ENCODE peak calls at places on chromosomes 7 and 10, in five cellular contexts. S is neuronal stem cell, V is trophoblast cell, U is GM23248, K is HCT116. H is an unnamed sample.

GRCh38 chr7:70669859-70670258 is 462.1 kb upstream of the GALNT17 start:
- DNase-seq in U (no peak), S (no peak), V (no peak), K (no peak), H (no peak)

GRCh38 chr7:31734456-31734855 is 47.4 kb downstream of the PPP1R17 start:
- DNase-seq in K (no peak), U (peak; percentile 68), S (no peak), V (peak; percentile 60), H (peak; percentile 33)

GRCh38 chr10:101297901-101298451 is 56.0 kb upstream of the BTRC start:
- DNase-seq in K (peak; percentile 64), U (peak; percentile 67), V (peak; percentile 67), S (peak; percentile 74), H (peak; percentile 59)

GRCh38 chr10:91653214-91653875 is 20.5 kb upstream of the PPP1R3C start:
- DNase-seq in V (no peak), U (peak; percentile 87), K (peak; percentile 80), S (no peak), H (no peak)

GRCh38 chr10:31123946-31124345 is 92.3 kb upstream of the ZNF438 start:
- DNase-seq in S (no peak), K (no peak), V (no peak), U (no peak), H (no peak)

GRCh38 chr10:103605359-103606156 is 112.1 kb downstream of the NEURL1 start:
- DNase-seq in V (peak; percentile 83), U (peak; percentile 71), S (no peak), K (peak; percentile 28), H (peak; percentile 71)

GRCh38 chr7:41491752-41492405 is 211.0 kb downstream of the INHBA start:
- DNase-seq in K (no peak), S (no peak), V (no peak), U (no peak), H (no peak)

GRCh38 chr7:91537260-91538152 is 273.3 kb downstream of the FZD1 start:
- DNase-seq in K (no peak), S (no peak), V (no peak), U (no peak), H (no peak)

GRCh38 chr10:132851451-132851850 is 65.5 kb upstream of the NKX6-2 start:
- DNase-seq in K (no peak), V (no peak), U (no peak), S (no peak), H (no peak)

GRCh38 chr7:135177021-135177696 is 6.7 kb upstream of the CYREN start:
- DNase-seq in V (peak; percentile 97), K (no peak), S (no peak), U (no peak), H (no peak)

GRCh38 chr10:3068968-3069737 is 1.8 kb downstream of the PFKP start:
- DNase-seq in K (no peak), S (no peak), U (peak; percentile 42), V (no peak), H (peak; percentile 56)
- H3K9ac ChIP-seq in K (peak overlapping the region; percentile 99), S (peak overlapping the region; percentile 90), U (peak overlapping the region; percentile 81), V (peak overlapping the region; percentile 93), H (peak overlapping the region; percentile 87)

GRCh38 chr10:59063491-59063890 is 113.0 kb upstream of the PHYHIPL start:
- DNase-seq in S (no peak), K (no peak), V (peak; percentile 88), U (no peak), H (no peak)

GRCh38 chr10:59057350-59057749 is 119.1 kb upstream of the PHYHIPL start:
- DNase-seq in V (no peak), K (no peak), S (no peak), U (no peak), H (peak; percentile 31)

GRCh38 chr10:59064759-59065498 is 111.5 kb upstream of the PHYHIPL start:
- DNase-seq in U (no peak), S (no peak), V (no peak), K (no peak), H (no peak)

GRCh38 chr10:59064116-59064707 is 112.2 kb upstream of the PHYHIPL start:
- DNase-seq in V (no peak), S (no peak), K (no peak), U (no peak), H (no peak)

GRCh38 chr10:59060852-59061251 is 115.6 kb upstream of the PHYHIPL start:
- DNase-seq in V (no peak), K (no peak), U (no peak), S (no peak), H (no peak)
- H3K4me3 ChIP-seq in V (no peak overlapping the region), K (no peak overlapping the region), U (no peak overlapping the region), S (no peak overlapping the region), H (no peak overlapping the region)

GRCh38 chr10:14947268-14947667 is 6.6 kb downstream of the DCLRE1C start:
- DNase-seq in U (no peak), V (no peak), K (no peak), S (no peak), H (no peak)
- H3K9ac ChIP-seq in U (no peak overlapping the region), V (no peak overlapping the region), K (no peak overlapping the region), S (no peak overlapping the region), H (no peak overlapping the region)

DNA sequence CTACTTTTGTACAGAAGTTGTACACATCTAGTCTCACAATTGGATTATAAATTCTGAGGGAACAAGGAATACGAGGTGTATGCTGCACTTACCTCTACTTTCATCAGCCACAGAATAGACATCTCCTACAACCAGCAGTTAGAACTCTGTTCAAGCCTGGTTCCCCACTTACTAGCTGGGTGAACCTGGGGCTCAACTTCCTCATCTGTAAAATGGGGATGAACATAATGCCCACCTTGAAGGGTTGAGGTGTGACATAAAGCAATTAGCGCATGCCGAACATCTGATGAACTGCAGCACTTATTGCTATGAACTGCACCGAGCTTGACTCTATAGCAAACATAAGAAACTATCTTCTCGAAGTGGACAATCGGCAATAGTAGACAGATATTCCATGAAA is 25.3 kb downstream of the XPNPEP1 start:
- DNase-seq in V (no peak), S (no peak), U (no peak), K (no peak), H (no peak)
- H3K4me3 ChIP-seq in V (no peak overlapping the region), S (no peak overlapping the region), U (no peak overlapping the region), K (no peak overlapping the region), H (peak overlapping the region; percentile 12)

GRCh38 chr7:100159099-100159623 is 638 bp upstream of the TRAPPC14 start:
- DNase-seq in V (no peak), S (no peak), K (no peak), U (peak; percentile 15), H (peak; percentile 5)
- H3K9ac ChIP-seq in V (peak overlapping the region; percentile 44), S (no peak overlapping the region), K (peak overlapping the region; percentile 84), U (peak overlapping the region; percentile 82), H (peak overlapping the region; percentile 94)

DNA sequence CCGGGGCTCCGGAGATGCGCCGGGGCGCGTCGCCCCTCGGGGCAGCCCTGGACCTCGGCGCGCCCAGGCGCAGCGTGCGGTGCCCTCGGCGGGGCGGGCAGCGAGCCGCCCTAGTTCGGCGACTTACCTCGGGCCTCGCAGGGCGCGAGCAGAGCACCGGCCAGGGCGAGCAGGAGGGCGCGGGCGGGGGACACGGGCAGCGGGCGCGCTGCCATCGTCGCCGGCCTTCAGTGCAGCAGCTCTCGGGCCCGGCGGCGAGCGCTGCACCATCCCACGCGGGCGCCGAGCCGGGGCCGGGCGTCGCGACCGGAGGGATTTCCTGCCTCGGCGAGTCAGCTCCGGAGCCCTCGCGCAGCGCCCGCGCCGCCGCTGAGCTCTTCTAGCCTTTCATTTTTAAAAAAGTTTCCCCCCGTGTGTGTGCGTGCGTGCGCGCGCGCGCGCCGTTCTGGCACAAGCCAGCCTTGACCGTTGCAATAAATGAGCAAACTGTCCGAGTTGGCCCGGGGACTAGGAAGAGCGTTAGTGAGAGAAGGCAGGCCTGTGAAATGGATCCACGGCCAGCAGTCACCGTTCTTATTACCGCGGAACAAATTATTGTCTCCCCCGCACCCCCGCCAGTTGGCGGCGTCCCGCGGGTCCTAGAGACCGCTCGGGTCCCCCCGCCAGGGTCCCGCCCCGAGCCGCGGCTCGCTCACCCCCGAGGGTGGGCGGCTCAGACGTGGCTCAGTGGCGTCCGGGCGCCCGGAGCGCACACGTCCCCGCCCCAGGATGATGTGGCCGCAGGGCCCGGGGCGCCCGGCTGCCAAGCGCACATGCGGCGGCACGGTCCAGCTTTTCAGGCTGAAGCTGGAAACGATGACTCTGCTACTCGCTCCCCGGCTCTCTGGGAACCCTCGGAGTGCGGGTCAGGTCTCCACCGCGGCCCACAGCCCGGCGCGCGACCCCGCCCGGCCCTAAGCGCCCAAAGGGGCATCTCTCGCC is at the start of gene ADAM12:
- DNase-seq in S (peak; percentile 23), V (peak; percentile 96), U (peak; percentile 86), K (no peak), H (peak; percentile 82)
- H3K4me3 ChIP-seq in S (peak within 1 kb of the TSS; percentile 85), V (peak within 1 kb of the TSS; percentile 76), U (peak within 1 kb of the TSS; percentile 88), K (no peak within 1 kb of the TSS), H (peak within 1 kb of the TSS; percentile 90)

GRCh38 chr10:125265579-125265955 is 105.2 kb upstream of the CTBP2 start:
- DNase-seq in V (no peak), K (no peak), S (no peak), U (peak; percentile 51), H (peak; percentile 32)

GRCh38 chr10:125263551-125263950 is 103.2 kb upstream of the CTBP2 start:
- DNase-seq in V (peak; percentile 94), K (peak; percentile 85), U (peak; percentile 56), S (no peak), H (no peak)

GRCh38 chr10:125266541-125266940 is 106.2 kb upstream of the CTBP2 start:
- DNase-seq in S (no peak), V (no peak), K (no peak), U (no peak), H (no peak)

GRCh38 chr10:125264091-125264490 is 103.7 kb upstream of the CTBP2 start:
- DNase-seq in U (peak; percentile 31), S (no peak), V (peak; percentile 32), K (no peak), H (no peak)

DNA sequence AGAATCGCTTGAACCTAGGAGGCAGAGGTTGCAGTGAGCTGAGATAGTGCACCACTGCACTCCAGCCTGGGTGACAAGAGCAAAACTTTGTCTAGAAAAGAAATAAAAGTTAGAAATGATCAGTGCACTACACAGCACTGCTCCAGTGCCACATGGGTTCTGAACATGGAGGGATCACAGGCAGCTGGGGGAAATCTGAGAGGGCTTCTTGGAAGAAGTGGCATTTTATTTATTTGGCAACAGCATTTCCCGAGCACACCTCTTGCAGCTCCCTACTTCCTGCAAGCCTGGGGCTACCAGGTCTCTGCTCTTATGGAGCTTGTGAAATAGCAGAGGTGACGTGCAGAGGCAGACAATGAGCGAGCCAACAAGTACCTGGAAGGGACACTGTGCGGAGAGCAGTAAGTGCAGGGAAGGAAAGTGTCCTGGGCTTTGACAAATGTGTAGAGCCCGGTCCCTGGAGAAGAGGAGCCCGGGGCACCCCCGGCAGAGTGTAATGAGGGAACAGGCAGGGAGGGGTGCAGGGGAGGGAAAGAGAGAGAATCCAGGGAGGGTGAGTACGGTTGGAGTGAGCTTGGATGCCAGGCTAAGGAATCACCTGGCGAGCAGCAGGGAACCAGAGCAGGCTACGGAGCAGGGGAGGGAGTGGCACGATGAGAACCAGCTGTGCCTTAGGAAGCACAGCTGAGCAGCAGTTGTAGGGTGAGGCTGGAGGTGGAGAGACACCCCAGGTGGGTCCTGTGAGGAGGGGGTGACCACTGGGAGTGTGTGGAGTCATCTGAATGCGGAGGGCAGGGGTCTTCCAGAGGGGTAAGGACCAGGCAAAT is 104.6 kb upstream of the CTBP2 start:
- DNase-seq in K (no peak), U (no peak), S (no peak), V (peak; percentile 85), H (no peak)
- H3K9ac ChIP-seq in K (no peak overlapping the region), U (no peak overlapping the region), S (peak overlapping the region; percentile 12), V (no peak overlapping the region), H (no peak overlapping the region)

H was measured in adipocyte.